ENCODE peak calls at places on chromosomes 12 and 14, in five cellular contexts. T is GM23248; I is Karpas-422; B is dermis blood vessel endothelial cell; Y is CD8-positive, alpha-beta memory T cell. R is an unnamed sample.

GRCh38 chr14:29926701-29927595 is 699 bp downstream of the PRKD1 start:
- DNase-seq in T (peak), I (no peak), B (peak), Y (no peak), R (peak)

GRCh38 chr12:70756118-70756517 is 118.9 kb upstream of the PTPRB start:
- DNase-seq in T (peak), I (no peak), B (no peak), Y (no peak), R (peak)

GRCh38 chr12:25034676-25035075 is 85.8 kb upstream of the BCAT1 start:
- DNase-seq in T (no peak), I (no peak), B (no peak), Y (no peak), R (no peak)

GRCh38 chr12:120066341-120066740 is 50.2 kb downstream of the RAB35 start:
- DNase-seq in T (no peak), I (no peak), B (no peak), Y (no peak), R (no peak)

GRCh38 chr14:76947078-76947837 is 81.2 kb downstream of the IRF2BPL start:
- DNase-seq in T (peak), I (peak), B (peak), Y (peak), R (peak)

GRCh38 chr12:5487076-5487475 is 55.2 kb downstream of the NTF3 start:
- DNase-seq in T (no peak), I (no peak), B (no peak), Y (no peak), R (no peak)

GRCh38 chr14:95045255-95045701 is 112.1 kb downstream of the DICER1 start:
- DNase-seq in T (no peak), I (no peak), B (no peak), Y (no peak), R (no peak)

GRCh38 chr12:101671157-101671791 is 26.2 kb upstream of the CHPT1 start:
- DNase-seq in T (no peak), I (peak), B (no peak), Y (peak), R (no peak)

GRCh38 chr14:77028384-77029246 is at the start of gene IRF2BPL:
- DNase-seq in T (peak), I (peak), B (peak), Y (peak), R (peak)

GRCh38 chr12:18340796-18341195 is 79.5 kb downstream of the PIK3C2G start:
- DNase-seq in T (no peak), I (no peak), B (no peak), Y (no peak), R (no peak)

GRCh38 chr14:27242874-27243273 is 645.0 kb upstream of the NOVA1 start:
- DNase-seq in T (no peak), I (no peak), B (no peak), Y (no peak), R (no peak)

GRCh38 chr14:94423465-94424056 is 29.0 kb downstream of the SERPINA11 start:
- DNase-seq in T (peak), I (peak), B (peak), Y (no peak), R (peak)

GRCh38 chr12:6944381-6945186 is 762 bp downstream of the C12orf57 start:
- DNase-seq in T (peak), I (peak), B (peak), Y (peak), R (peak)

GRCh38 chr12:42235426-42235825 is 2.6 kb downstream of the YAF2 start:
- DNase-seq in T (no peak), I (no peak), B (no peak), Y (no peak), R (no peak)

GRCh38 chr14:86625637-86626036 is 1095.7 kb downstream of the FLRT2 start:
- DNase-seq in T (no peak), I (no peak), B (no peak), Y (no peak), R (no peak)

GRCh38 chr12:34219046-34219770 is 196.9 kb downstream of the ALG10 start:
- DNase-seq in T (no peak), I (no peak), B (no peak), Y (no peak), R (no peak)

GRCh38 chr12:89544730-89545184 is 18.9 kb upstream of the POC1B start:
- DNase-seq in T (peak), I (no peak), B (peak), Y (no peak), R (peak)

GRCh38 chr12:125015680-125016310 is 22.4 kb downstream of the BRI3BP start:
- DNase-seq in T (no peak), I (no peak), B (no peak), Y (no peak), R (no peak)

GRCh38 chr12:124096109-124096508 is 123.1 kb downstream of the ZNF664 start:
- DNase-seq in T (no peak), I (no peak), B (no peak), Y (no peak), R (no peak)

GRCh38 chr12:56714431-56714929 is 10.6 kb downstream of the NACA start:
- DNase-seq in T (no peak), I (peak), B (no peak), Y (peak), R (no peak)

GRCh38 chr14:22221508-22221907 is 367.5 kb downstream of the DAD1 start:
- DNase-seq in T (peak), I (peak), B (peak), Y (no peak), R (peak)

GRCh38 chr14:75088566-75089373 is 19.3 kb downstream of the ZC2HC1C start:
- DNase-seq in T (peak), I (peak), B (peak), Y (no peak), R (peak)

GRCh38 chr12:124992874-124993567 is 424 bp upstream of the BRI3BP start:
- DNase-seq in T (peak), I (peak), B (peak), Y (peak), R (peak)

GRCh38 chr14:92987713-92988510 is 65.0 kb downstream of the CHGA start:
- DNase-seq in T (no peak), I (no peak), B (no peak), Y (peak), R (no peak)

GRCh38 chr12:121767525-121768016 is 25.9 kb downstream of the RHOF start:
- DNase-seq in T (peak), I (no peak), B (no peak), Y (no peak), R (peak)

GRCh38 chr12:90987520-90987919 is 17.3 kb downstream of the EPYC start:
- DNase-seq in T (no peak), I (no peak), B (no peak), Y (no peak), R (no peak)

GRCh38 chr14:89616425-89617141 is 199.6 kb upstream of the FOXN3 start:
- DNase-seq in T (peak), I (no peak), B (peak), Y (peak), R (peak)

GRCh38 chr12:123010681-123011080 is 30.2 kb downstream of the ARL6IP4 start:
- DNase-seq in T (no peak), I (no peak), B (no peak), Y (peak), R (no peak)

R was measured in fibroblast of pulmonary artery.